ENCODE peak calls at places on chromosomes 4 and X, in nine cellular contexts. X is heart right ventricle; H is colonic mucosa; G is naive thymus-derived CD4-positive, alpha-beta T cell; Z is body of pancreas; S is astrocyte; B is SK-N-SH; K is transverse colon; Y is NT2/D1. M is an unnamed sample.
A peak's percentile ranks its signal among the peaks of the same experiment; 100 is the strongest.

GRCh38 chrX:70434914-70435586 is 9.6 kb upstream of the DLG3 start:
- DNase-seq in G (no peak), B (no peak), Z (no peak), X (peak; percentile 71), S (peak; percentile 43), H (no peak), K (no peak), Y (no peak), M (no peak)

GRCh38 chr4:41683321-41683720 is 65.2 kb downstream of the PHOX2B start:
- DNase-seq in S (no peak), Z (no peak), B (no peak), H (no peak), X (no peak), K (no peak), G (no peak), Y (no peak), M (no peak)

GRCh38 chrX:53320543-53321215 is 39.3 kb upstream of the IQSEC2 start:
- DNase-seq in Z (peak; percentile 31), H (no peak), K (peak; percentile 17), Y (no peak), S (no peak), G (peak; percentile 23), B (peak; percentile 58), X (no peak), M (no peak)

GRCh38 chr4:134388351-134388750 is 186.8 kb upstream of the PABPC4L start:
- DNase-seq in K (no peak), B (no peak), H (no peak), G (no peak), S (no peak), X (no peak), Y (no peak), Z (no peak), M (no peak)

GRCh38 chr4:87465739-87466366 is 43.5 kb downstream of the NUDT9 start:
- DNase-seq in K (no peak), H (no peak), Y (no peak), G (no peak), X (no peak), B (peak; percentile 41), Z (no peak), S (peak; percentile 32), M (no peak)

GRCh38 chr4:179200681-179201080 is 1758.4 kb upstream of the AGA start:
- DNase-seq in K (no peak), S (no peak), B (no peak), Y (no peak), X (no peak), Z (no peak), H (no peak), G (no peak), M (no peak)

GRCh38 chrX:41293269-41293668 is 40.7 kb upstream of the DDX3X start:
- DNase-seq in H (no peak), K (no peak), X (no peak), Y (no peak), S (no peak), B (no peak), Z (no peak), G (no peak), M (no peak)

GRCh38 chrX:68079961-68080360 is 353.3 kb downstream of the OPHN1 start:
- DNase-seq in Y (no peak), S (no peak), H (no peak), G (no peak), Z (no peak), B (no peak), X (no peak), K (no peak), M (no peak)

GRCh38 chr4:171812377-171813194 is 618 bp upstream of the GALNTL6 start:
- DNase-seq in G (no peak), X (no peak), B (peak; percentile 29), Y (no peak), K (no peak), S (no peak), Z (no peak), H (no peak), M (no peak)

GRCh38 chr4:22474636-22475310 is 41.1 kb downstream of the ADGRA3 start:
- DNase-seq in H (no peak), X (no peak), B (no peak), G (no peak), Z (no peak), K (no peak), Y (no peak), S (no peak), M (no peak)

GRCh38 chr4:22473268-22473667 is 42.6 kb downstream of the ADGRA3 start:
- DNase-seq in H (no peak), S (peak; percentile 93), G (no peak), X (no peak), Z (no peak), B (no peak), Y (no peak), K (no peak), M (no peak)

GRCh38 chr4:22471419-22471818 is 44.4 kb downstream of the ADGRA3 start:
- DNase-seq in X (no peak), Y (no peak), B (no peak), G (no peak), H (no peak), S (no peak), K (no peak), Z (no peak), M (no peak)

GRCh38 chr4:22476011-22476410 is 39.9 kb downstream of the ADGRA3 start:
- DNase-seq in H (no peak), X (no peak), B (no peak), G (no peak), S (no peak), Y (no peak), K (no peak), Z (no peak), M (no peak)

GRCh38 chr4:22471999-22472434 is 43.8 kb downstream of the ADGRA3 start:
- DNase-seq in B (no peak), Z (no peak), K (no peak), G (no peak), X (no peak), S (peak; percentile 34), Y (no peak), H (no peak), M (no peak)
- H3K36me3 ChIP-seq in B (peaks cover 7% of the 10 kb centered on the region), Z (no peaks in the 10 kb centered on the region), K (no peaks in the 10 kb centered on the region), G (no peaks in the 10 kb centered on the region), X (no peaks in the 10 kb centered on the region), S (peaks cover 4% of the 10 kb centered on the region), Y (peaks cover 25% of the 10 kb centered on the region), H (no peaks in the 10 kb centered on the region), M (no peaks in the 10 kb centered on the region)

DNA sequence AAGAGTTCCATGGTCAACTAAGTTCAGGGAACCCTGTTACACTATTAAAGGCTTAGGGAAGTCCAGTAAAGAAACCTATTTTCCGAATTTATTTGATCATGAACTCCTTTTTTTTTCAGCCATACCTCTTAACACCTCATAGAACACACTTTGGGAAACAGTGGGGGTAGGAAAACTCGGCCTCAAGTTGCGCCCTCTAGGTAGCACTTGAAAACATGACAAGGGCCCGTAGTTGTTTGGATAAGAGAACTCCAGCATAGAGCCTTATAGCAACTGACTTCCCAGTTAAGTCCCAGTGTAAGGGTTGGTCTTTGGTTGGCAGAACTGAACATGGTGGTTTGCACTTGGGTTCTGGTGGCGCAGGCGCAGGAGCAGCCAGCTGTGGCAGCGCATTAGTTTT is 14.4 kb downstream of the OGT start:
- DNase-seq in Z (no peak), S (no peak), X (no peak), Y (no peak), H (no peak), G (no peak), B (no peak), K (no peak), M (no peak)
- H3K36me3 ChIP-seq in Z (no peaks in the 10 kb centered on the region), S (peaks cover 28% of the 10 kb centered on the region), X (no peaks in the 10 kb centered on the region), Y (peaks cover 65% of the 10 kb centered on the region), H (no peaks in the 10 kb centered on the region), G (peaks cover 30% of the 10 kb centered on the region), B (peaks cover 13% of the 10 kb centered on the region), K (no peaks in the 10 kb centered on the region), M (peaks cover 70% of the 10 kb centered on the region)

GRCh38 chrX:129478516-129478915 is 44.8 kb downstream of the SMARCA1 start:
- DNase-seq in X (no peak), G (no peak), Y (no peak), B (no peak), H (no peak), Z (no peak), K (no peak), S (peak; percentile 63), M (no peak)

GRCh38 chrX:129480889-129481288 is 42.4 kb downstream of the SMARCA1 start:
- DNase-seq in G (no peak), B (no peak), H (no peak), K (no peak), X (no peak), S (no peak), Z (no peak), Y (no peak), M (no peak)
- H3K36me3 ChIP-seq in G (no peaks in the 10 kb centered on the region), B (peaks cover 48% of the 10 kb centered on the region), H (no peaks in the 10 kb centered on the region), K (no peaks in the 10 kb centered on the region), X (no peaks in the 10 kb centered on the region), S (peaks cover 10% of the 10 kb centered on the region), Z (no peaks in the 10 kb centered on the region), Y (peaks cover 8% of the 10 kb centered on the region), M (no peaks in the 10 kb centered on the region)

DNA sequence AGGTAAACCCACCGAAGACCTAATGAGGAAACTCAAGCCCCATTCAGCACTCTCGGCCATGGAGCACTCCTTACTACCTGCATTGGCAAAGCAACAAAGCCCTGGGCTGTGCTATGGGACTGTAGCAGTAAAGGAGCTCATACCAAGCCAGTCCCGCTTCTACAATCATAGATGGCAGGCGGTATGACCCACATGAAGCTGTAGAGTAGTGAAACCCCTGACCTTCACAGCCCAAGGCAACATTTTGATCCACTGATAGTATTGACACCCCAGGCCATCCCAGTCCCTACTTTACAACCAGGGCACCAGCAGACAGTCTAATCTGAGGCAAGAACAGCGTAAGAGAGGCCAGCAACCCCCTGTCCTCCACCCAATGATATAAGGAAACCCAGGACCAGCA is 25.2 kb downstream of the CENPC start:
- DNase-seq in G (no peak), K (no peak), B (no peak), Z (no peak), Y (no peak), X (no peak), H (no peak), S (no peak), M (no peak)
- H3K36me3 ChIP-seq in G (peaks cover 3% of the 10 kb centered on the region), K (no peaks in the 10 kb centered on the region), B (peaks cover 20% of the 10 kb centered on the region), Z (no peaks in the 10 kb centered on the region), Y (peaks cover 6% of the 10 kb centered on the region), X (no peaks in the 10 kb centered on the region), H (no peaks in the 10 kb centered on the region), S (no peaks in the 10 kb centered on the region), M (peaks cover 25% of the 10 kb centered on the region)

GRCh38 chrX:28042260-28042659 is 61.0 kb upstream of the DCAF8L1 start:
- DNase-seq in G (no peak), Y (no peak), X (no peak), H (no peak), Z (no peak), S (no peak), B (no peak), K (no peak), M (no peak)
- H3K36me3 ChIP-seq in G (no peaks in the 10 kb centered on the region), Y (no peaks in the 10 kb centered on the region), X (no peaks in the 10 kb centered on the region), H (no peaks in the 10 kb centered on the region), Z (no peaks in the 10 kb centered on the region), S (no peaks in the 10 kb centered on the region), B (no peaks in the 10 kb centered on the region), K (no peaks in the 10 kb centered on the region), M (no peaks in the 10 kb centered on the region)